ENCODE peak calls at places on chromosomes 7 and 10, in six cellular contexts. U is spleen, J is fibroblast of the aortic adventitia, Y is heart right ventricle, O is neural progenitor cell, F is PC-9. H is an unnamed sample.

GRCh38 chr10:71974489-71975011 is 10.4 kb downstream of the CHST3 start:
- DNase-seq in U (peak; percentile 61), J (peak; percentile 64), Y (no peak), O (no peak), F (peak; percentile 91), H (peak; percentile 87)

GRCh38 chr10:70584941-70585544 is 17.5 kb downstream of the PRF1 start:
- DNase-seq in U (no peak), J (peak; percentile 23), Y (no peak), O (peak; percentile 80), F (no peak), H (peak; percentile 20)

GRCh38 chr10:21172774-21173432 is 275.8 kb upstream of the NEBL start:
- DNase-seq in U (no peak), J (no peak), Y (no peak), O (peak; percentile 64), F (peak; percentile 26), H (no peak)

GRCh38 chr10:63696205-63696604 is 175.0 kb downstream of the REEP3 start:
- DNase-seq in U (no peak), J (no peak), Y (no peak), O (no peak), F (no peak), H (no peak)

GRCh38 chr7:142568430-142569097 is 180.7 kb upstream of the PRSS1 start:
- DNase-seq in U (no peak), J (peak; percentile 84), Y (no peak), O (no peak), F (no peak), H (peak; percentile 84)

GRCh38 chr7:90445633-90446032 is 23.8 kb upstream of the PTTG1IP2 start:
- DNase-seq in U (no peak), J (no peak), Y (no peak), O (no peak), F (no peak), H (no peak)

GRCh38 chr7:157692156-157693011 is 355.6 kb downstream of the DNAJB6 start:
- DNase-seq in U (peak; percentile 65), J (no peak), Y (no peak), O (peak; percentile 70), F (no peak), H (no peak)

GRCh38 chr7:6558837-6559236 is 7.6 kb upstream of the GRID2IP start:
- DNase-seq in U (no peak), J (peak; percentile 32), Y (no peak), O (peak; percentile 53), F (peak; percentile 28), H (peak; percentile 19)

GRCh38 chr10:79020605-79021004 is 48.2 kb upstream of the ZMIZ1 start:
- DNase-seq in U (no peak), J (no peak), Y (no peak), O (no peak), F (no peak), H (no peak)

GRCh38 chr10:4669585-4669984 is 156.4 kb upstream of the AKR1E2 start:
- DNase-seq in U (no peak), J (no peak), Y (no peak), O (no peak), F (no peak), H (no peak)

GRCh38 chr10:101087376-101087775 is 25.6 kb downstream of the KAZALD1 start:
- DNase-seq in U (no peak), J (no peak), Y (no peak), O (no peak), F (no peak), H (no peak)

GRCh38 chr7:104677587-104677986 is 336.4 kb upstream of the KMT2E start:
- DNase-seq in U (no peak), J (no peak), Y (no peak), O (no peak), F (no peak), H (no peak)

GRCh38 chr7:105602325-105603305 is 21.3 kb upstream of the EFCAB10 start:
- DNase-seq in U (no peak), J (peak; percentile 64), Y (no peak), O (no peak), F (no peak), H (no peak)

GRCh38 chr10:5442056-5442989 is 30.0 kb downstream of the NET1 start:
- DNase-seq in U (no peak), J (peak; percentile 77), Y (peak; percentile 54), O (peak; percentile 54), F (peak; percentile 39), H (peak; percentile 71)

GRCh38 chr10:60048146-60048545 is 141.8 kb upstream of the CCDC6 start:
- DNase-seq in U (no peak), J (peak; percentile 58), Y (no peak), O (peak; percentile 80), F (peak; percentile 51), H (peak; percentile 51)

GRCh38 chr7:44213206-44213871 is 12.6 kb downstream of the YKT6 start:
- DNase-seq in U (no peak), J (no peak), Y (no peak), O (no peak), F (no peak), H (no peak)

GRCh38 chr10:124745678-124746077 is 1.5 kb upstream of the FAM53B start:
- DNase-seq in U (no peak), J (peak; percentile 81), Y (no peak), O (peak; percentile 46), F (peak; percentile 34), H (peak; percentile 92)

GRCh38 chr10:28411648-28412047 is 108.8 kb upstream of the MPP7 start:
- DNase-seq in U (no peak), J (no peak), Y (no peak), O (no peak), F (no peak), H (peak; percentile 70)

GRCh38 chr10:131211556-131211955 is 100.0 kb downstream of the TCERG1L start:
- DNase-seq in U (no peak), J (no peak), Y (no peak), O (no peak), F (no peak), H (no peak)

GRCh38 chr7:125246706-125247105 is 317.1 kb upstream of the POT1 start:
- DNase-seq in U (no peak), J (no peak), Y (no peak), O (no peak), F (no peak), H (no peak)

GRCh38 chr10:120012566-120012965 is 120.0 kb downstream of the SEC23IP start:
- DNase-seq in U (no peak), J (no peak), Y (no peak), O (no peak), F (peak; percentile 38), H (no peak)

GRCh38 chr7:28641752-28642546 is 229.6 kb downstream of the CREB5 start:
- DNase-seq in U (no peak), J (no peak), Y (no peak), O (no peak), F (no peak), H (no peak)

GRCh38 chr7:29606287-29606721 is 42.7 kb downstream of the PRR15 start:
- DNase-seq in U (no peak), J (peak; percentile 98), Y (no peak), O (no peak), F (peak; percentile 67), H (peak; percentile 82)

GRCh38 chr7:43764039-43764789 is 5.7 kb downstream of the BLVRA start:
- DNase-seq in U (peak; percentile 84), J (no peak), Y (peak; percentile 31), O (no peak), F (peak; percentile 31), H (peak; percentile 62)

GRCh38 chr10:132910186-132910880 is 32.0 kb downstream of the CFAP46 start:
- DNase-seq in U (no peak), J (no peak), Y (no peak), O (no peak), F (no peak), H (no peak)

GRCh38 chr10:61356342-61356741 is 96.8 kb downstream of the TMEM26 start:
- DNase-seq in U (no peak), J (no peak), Y (no peak), O (no peak), F (no peak), H (peak; percentile 1)

GRCh38 chr10:11082551-11082950 is 64.9 kb downstream of the CELF2 start:
- DNase-seq in U (no peak), J (peak; percentile 67), Y (no peak), O (no peak), F (no peak), H (no peak)

GRCh38 chr7:107037866-107038598 is 6.5 kb upstream of the PRKAR2B start:
- DNase-seq in U (no peak), J (no peak), Y (no peak), O (no peak), F (no peak), H (no peak)

GRCh38 chr10:2933041-2933440 is 134.3 kb upstream of the PFKP start:
- DNase-seq in U (no peak), J (no peak), Y (no peak), O (no peak), F (no peak), H (no peak)

GRCh38 chr7:38186593-38187314 is 8.7 kb downstream of the STARD3NL start:
- DNase-seq in U (no peak), J (peak; percentile 50), Y (no peak), O (no peak), F (no peak), H (peak; percentile 72)

GRCh38 chr10:69265521-69265920 is 12.8 kb upstream of the HK1 start:
- DNase-seq in U (no peak), J (no peak), Y (no peak), O (no peak), F (no peak), H (no peak)

GRCh38 chr10:69261184-69261583 is 17.1 kb upstream of the HK1 start:
- DNase-seq in U (no peak), J (no peak), Y (no peak), O (no peak), F (no peak), H (no peak)

GRCh38 chr10:69259547-69260243 is 18.6 kb upstream of the HK1 start:
- DNase-seq in U (no peak), J (no peak), Y (no peak), O (no peak), F (no peak), H (no peak)

GRCh38 chr10:69262249-69262864 is 15.9 kb upstream of the HK1 start:
- DNase-seq in U (no peak), J (no peak), Y (no peak), O (no peak), F (no peak), H (no peak)
- H3K4me3 ChIP-seq in U (no peak overlapping the region), J (no peak overlapping the region), Y (no peak overlapping the region), O (no peak overlapping the region), F (no peak overlapping the region), H (no peak overlapping the region)

GRCh38 chr10:113616244-113617074 is 47.4 kb downstream of the NRAP start:
- DNase-seq in U (no peak), J (no peak), Y (no peak), O (peak; percentile 64), F (no peak), H (peak; percentile 12)
- TF ChIP-seq CTCF in U (no peak), J (peak; percentile 19), Y (no peak), O (peak; percentile 78), F (peak; percentile 40), H (peak; percentile 38)

GRCh38 chr10:116708877-116709276 is 33.5 kb downstream of the HSPA12A start:
- DNase-seq in U (no peak), J (no peak), Y (no peak), O (no peak), F (no peak), H (no peak)
- H3K4me3 ChIP-seq in U (no peak overlapping the region), J (no peak overlapping the region), Y (no peak overlapping the region), O (no peak overlapping the region), F (no peak overlapping the region), H (no peak overlapping the region)

DNA sequence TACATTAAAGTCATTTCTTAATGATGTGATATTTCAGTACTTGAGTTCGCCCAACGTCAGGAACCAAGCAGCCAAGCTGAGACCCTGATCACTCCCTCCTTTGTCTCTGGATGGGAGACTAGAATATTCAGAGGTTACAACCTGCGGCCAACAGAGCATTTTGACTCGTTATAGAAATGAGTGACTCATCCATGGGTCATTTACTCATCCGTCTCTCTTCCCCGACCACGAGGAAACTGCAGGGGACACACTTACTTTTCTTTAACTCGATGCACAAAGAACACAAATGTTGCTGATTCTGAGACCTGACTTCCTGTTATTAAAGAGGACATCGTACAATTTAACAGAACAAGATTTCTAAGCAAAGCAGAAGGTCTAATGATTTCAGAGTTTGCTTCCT is 343.3 kb downstream of the FRMD4A start:
- DNase-seq in U (no peak), J (peak; percentile 42), Y (no peak), O (no peak), F (peak; percentile 22), H (peak; percentile 79)
- TF ChIP-seq CTCF in U (no peak), J (no peak), Y (no peak), O (no peak), F (no peak), H (no peak)

H was measured in bronchial epithelial cell.